ENCODE peak calls at places on chromosomes 1 and 21, in nine cellular contexts. X, S, M, T, G, K, P, L and B are unnamed samples.

GRCh38 chr1:96416111-96416595 is 305.4 kb upstream of the PTBP2 start:
- DNase-seq in K (no peak), L (no peak), S (no peak), M (peak), T (no peak), X (peak), P (no peak), G (peak), B (peak)

GRCh38 chr1:221712776-221713431 is 29.0 kb downstream of the DUSP10 start:
- DNase-seq in S (no peak), P (no peak), G (no peak), K (no peak), L (no peak), X (peak), T (no peak), M (no peak), B (no peak)

GRCh38 chr21:14880922-14881321 is 183.9 kb downstream of the NRIP1 start:
- DNase-seq in P (no peak), S (no peak), X (peak), G (no peak), L (no peak), K (no peak), M (no peak), T (no peak), B (peak)

GRCh38 chr1:155070721-155071556 is 7.4 kb downstream of the EFNA4 start:
- DNase-seq in X (peak), S (peak), T (peak), P (no peak), K (peak), G (peak), L (no peak), M (peak), B (peak)

GRCh38 chr1:220189750-220190347 is 82.4 kb downstream of the RAB3GAP2 start:
- DNase-seq in X (peak), G (no peak), L (peak), M (no peak), K (no peak), P (no peak), T (no peak), S (no peak), B (peak)

GRCh38 chr1:221271696-221272095 is 392.5 kb downstream of the HLX start:
- DNase-seq in G (no peak), P (no peak), T (no peak), K (no peak), X (no peak), L (no peak), M (no peak), S (no peak), B (no peak)

GRCh38 chr1:244466724-244467123 is 5.7 kb downstream of the CATSPERE start:
- DNase-seq in M (no peak), G (no peak), P (no peak), L (no peak), S (no peak), X (no peak), K (no peak), T (no peak), B (no peak)

GRCh38 chr1:225710804-225711203 is 57.9 kb upstream of the ENAH start:
- DNase-seq in K (no peak), S (no peak), P (no peak), L (no peak), G (peak), X (peak), T (no peak), M (no peak), B (peak)

GRCh38 chr1:22259581-22260282 is 116.8 kb upstream of the WNT4 start:
- DNase-seq in G (no peak), X (no peak), L (peak), M (no peak), P (peak), T (no peak), K (peak), S (no peak), B (no peak)

GRCh38 chr1:108691128-108691885 is 803 bp upstream of the PRPF38B start:
- DNase-seq in G (no peak), X (no peak), K (no peak), S (no peak), P (no peak), T (no peak), L (no peak), M (no peak), B (no peak)

GRCh38 chr1:20867847-20868246 is 80.7 kb upstream of the HP1BP3 start:
- DNase-seq in P (no peak), T (no peak), K (no peak), S (no peak), L (no peak), G (no peak), M (no peak), X (no peak), B (peak)

GRCh38 chr1:38452246-38452645 is 405.7 kb upstream of the POU3F1 start:
- DNase-seq in M (no peak), P (no peak), L (no peak), T (no peak), K (no peak), X (no peak), G (no peak), S (no peak), B (no peak)

GRCh38 chr1:100612540-100612939 is 74.6 kb downstream of the GPR88 start:
- DNase-seq in K (no peak), M (no peak), T (no peak), X (no peak), S (no peak), P (no peak), G (no peak), L (no peak), B (no peak)

GRCh38 chr1:46394108-46394871 is at the start of gene FAAH:
- DNase-seq in X (peak), L (peak), P (peak), K (peak), G (no peak), T (peak), M (peak), S (peak), B (peak)

GRCh38 chr1:9101510-9102146 is 27.3 kb downstream of the GPR157 start:
- DNase-seq in P (no peak), S (no peak), M (no peak), L (peak), G (no peak), K (no peak), T (no peak), X (peak), B (peak)

GRCh38 chr1:98677288-98677687 is 15.8 kb downstream of the SNX7 start:
- DNase-seq in P (no peak), K (no peak), M (no peak), T (peak), S (no peak), G (no peak), L (peak), X (peak), B (peak)

GRCh38 chr1:62208087-62208486 is 13.4 kb downstream of the L1TD1 start:
- DNase-seq in M (no peak), P (peak), T (no peak), X (no peak), K (peak), G (no peak), S (no peak), L (no peak), B (no peak)

GRCh38 chr1:205232122-205232820 is 4.5 kb downstream of the TMCC2 start:
- DNase-seq in T (no peak), K (no peak), S (no peak), M (no peak), L (no peak), X (no peak), G (no peak), P (no peak), B (no peak)

GRCh38 chr1:234908571-234908970 is 220.1 kb downstream of the TOMM20 start:
- DNase-seq in S (no peak), T (no peak), K (no peak), L (no peak), X (no peak), P (no peak), M (no peak), G (no peak), B (no peak)

GRCh38 chr1:44300882-44301281 is 54.2 kb downstream of the ERI3 start:
- DNase-seq in X (no peak), G (no peak), L (no peak), P (no peak), M (no peak), S (no peak), K (no peak), T (no peak), B (no peak)

GRCh38 chr1:12314328-12314903 is 84.6 kb downstream of the VPS13D start:
- DNase-seq in L (no peak), M (no peak), X (peak), S (no peak), K (no peak), T (no peak), P (no peak), G (no peak), B (peak)

GRCh38 chr1:56481140-56481694 is 98.1 kb downstream of the PLPP3 start:
- DNase-seq in S (no peak), M (no peak), X (no peak), K (no peak), T (no peak), P (no peak), L (no peak), G (no peak), B (no peak)

GRCh38 chr1:52665173-52666020 is 32.4 kb downstream of the SHISAL2A start:
- DNase-seq in L (no peak), G (no peak), M (no peak), X (no peak), K (no peak), P (no peak), T (peak), S (no peak), B (peak)

GRCh38 chr21:39444406-39445145 is 1.0 kb downstream of the LCA5L start:
- DNase-seq in P (no peak), M (no peak), L (no peak), K (no peak), T (no peak), X (peak), S (no peak), G (no peak), B (peak)

GRCh38 chr21:43639470-43640178 is 19.7 kb downstream of the HSF2BP start:
- DNase-seq in P (no peak), X (peak), G (no peak), T (no peak), K (no peak), S (no peak), L (no peak), M (no peak), B (peak)

GRCh38 chr1:232635778-232636356 is 5.9 kb upstream of the SIPA1L2 start:
- DNase-seq in G (no peak), K (no peak), L (no peak), P (no peak), T (no peak), M (no peak), X (peak), S (no peak), B (peak)

DNA sequence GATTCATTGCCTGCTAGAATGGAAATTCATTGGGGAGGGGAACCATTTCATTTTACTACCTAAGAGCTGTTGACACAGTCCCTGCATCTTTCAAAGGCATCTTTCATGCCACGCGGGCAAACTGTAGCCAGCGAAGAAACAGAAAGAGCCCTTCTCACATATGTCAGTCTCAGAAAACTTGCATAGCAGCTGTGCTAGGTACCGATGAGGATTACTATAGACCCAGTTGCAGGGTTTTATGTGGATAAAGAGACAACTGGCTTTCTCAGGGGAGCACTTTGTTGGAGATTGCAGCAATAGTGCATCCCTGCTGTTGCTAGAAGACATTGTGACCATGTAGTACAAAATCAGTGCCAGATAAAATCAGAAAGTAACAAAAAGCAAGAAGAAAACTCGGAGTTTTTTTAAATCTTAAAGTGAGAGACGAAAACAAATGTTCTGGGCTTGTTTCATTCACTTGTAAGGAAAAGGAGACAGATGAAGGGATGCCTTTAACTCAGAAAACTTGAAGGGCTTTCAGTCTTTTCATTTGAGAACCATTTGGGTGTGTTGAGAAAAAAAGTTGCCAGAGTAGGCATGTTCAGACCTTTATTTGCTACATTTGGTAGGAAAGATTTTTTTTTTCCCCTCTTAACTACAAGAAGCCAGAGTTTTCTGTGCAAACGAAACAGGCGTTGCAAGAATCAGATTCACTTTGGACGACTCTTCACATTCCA is 804.1 kb downstream of the USP25 start:
- DNase-seq in S (no peak), X (no peak), T (no peak), M (no peak), P (no peak), K (no peak), G (no peak), L (no peak), B (peak)
- H3K4me3 ChIP-seq in S (peak), X (peak), T (peak), M (peak), P (peak), K (peak), G (no peak), L (no peak), B (peak)

DNA sequence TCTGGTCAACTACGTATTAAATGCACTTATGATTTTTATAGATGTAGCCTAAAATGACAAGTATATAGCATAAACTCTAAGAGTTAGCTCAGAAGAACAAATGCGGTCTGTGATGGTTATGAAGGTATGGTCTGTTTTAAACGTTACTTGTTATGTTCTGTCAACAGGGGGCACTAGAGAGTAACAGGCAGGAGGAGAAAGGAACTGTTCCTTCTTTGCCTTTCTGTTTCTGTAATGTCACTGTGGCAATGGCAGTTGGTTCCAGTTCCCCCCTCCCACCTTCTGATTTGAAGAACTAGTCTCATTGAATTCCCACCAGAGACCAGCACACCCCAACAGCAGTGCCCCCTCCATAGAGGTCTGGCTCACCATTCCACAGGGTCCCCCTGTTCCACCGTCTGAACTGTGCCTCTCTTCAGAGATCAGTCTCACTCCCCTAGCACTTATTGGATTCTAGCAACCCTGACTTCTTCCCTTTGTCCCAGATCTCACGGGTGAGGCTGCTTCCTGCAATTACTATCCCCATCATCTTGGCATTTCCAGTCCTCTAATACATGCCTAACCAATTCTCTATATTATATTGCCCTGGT is 14.0 kb downstream of the KRTAP24-1 start:
- DNase-seq in T (no peak), P (no peak), K (no peak), X (no peak), M (no peak), S (no peak), L (no peak), G (no peak), B (peak)
- TF ChIP-seq CTCF in T (peak), P (no peak), K (no peak), X (no peak), M (no peak), S (no peak), L (peak), G (no peak), B (peak)

GRCh38 chr1:36486088-36486435 is 3.3 kb upstream of the CSF3R start:
- DNase-seq in P (no peak), M (no peak), S (no peak), G (no peak), K (no peak), L (no peak), T (no peak), X (no peak), B (no peak)
- H3K4me3 ChIP-seq in P (no peak), M (no peak), S (no peak), G (no peak), K (no peak), L (no peak), T (no peak), X (no peak), B (no peak)

DNA sequence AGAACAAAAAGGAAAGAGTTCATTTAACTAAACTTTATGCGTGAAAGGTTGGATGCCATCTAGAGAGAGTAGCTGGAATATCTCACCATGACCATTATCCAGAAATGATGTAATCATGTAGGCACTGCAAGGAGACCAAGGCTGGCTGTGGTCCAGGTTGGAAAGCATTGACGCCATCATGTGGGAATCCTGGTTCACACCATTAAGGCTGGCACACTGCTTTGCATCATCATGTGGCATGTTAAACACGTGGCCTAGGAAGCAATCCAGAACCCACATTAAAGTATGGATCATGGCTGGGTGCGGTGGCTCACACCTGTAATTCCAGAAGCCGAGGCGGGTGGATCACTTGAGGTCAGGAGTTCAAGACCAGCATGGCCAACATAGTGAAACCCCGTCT is 4.3 kb downstream of the ADAMTS1 start:
- DNase-seq in S (no peak), X (peak), P (no peak), K (no peak), L (no peak), T (peak), G (peak), M (peak), B (peak)
- TF ChIP-seq CTCF in S (no peak), X (peak), P (no peak), K (no peak), L (peak), T (no peak), G (no peak), M (no peak), B (peak)

DNA sequence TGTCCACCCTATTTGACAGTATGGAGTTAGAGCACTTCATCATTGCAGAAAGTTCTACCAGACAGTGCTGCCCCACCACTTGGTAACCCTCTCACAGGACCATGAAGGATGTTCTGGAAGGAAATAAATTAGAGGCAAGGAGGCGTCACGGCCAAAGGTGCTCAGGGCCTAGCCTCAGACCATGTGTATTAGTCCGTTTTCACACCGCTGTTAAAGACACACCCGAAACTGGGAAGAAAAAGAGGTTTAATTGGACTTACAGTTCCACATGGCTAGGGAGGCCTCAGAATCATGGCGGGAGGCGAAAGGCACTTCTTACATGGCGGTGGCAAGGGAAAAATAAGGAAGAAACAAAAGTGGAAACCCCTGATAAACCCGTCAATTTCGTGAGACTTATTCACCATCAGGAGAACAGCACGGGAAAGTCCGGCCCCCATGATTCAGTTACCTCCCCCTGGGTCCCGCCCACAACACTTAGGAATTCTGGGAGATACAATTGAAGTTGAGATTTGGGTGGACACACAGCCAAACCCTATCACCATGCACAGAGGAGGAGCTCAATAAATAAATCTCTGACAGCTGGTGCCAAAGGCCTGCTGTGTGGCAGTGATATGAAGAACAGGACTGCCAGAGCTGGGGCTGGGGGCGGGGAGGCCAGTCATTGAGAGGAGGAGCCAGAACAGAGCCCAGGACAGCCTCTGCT is 75.8 kb downstream of the FHAD1 start:
- DNase-seq in L (peak), M (peak), T (peak), X (no peak), S (no peak), K (peak), G (no peak), P (peak), B (no peak)
- H3K4me3 ChIP-seq in L (peak), M (no peak), T (no peak), X (no peak), S (no peak), K (no peak), G (no peak), P (no peak), B (no peak)

GRCh38 chr1:245802941-245803665 is 648.3 kb downstream of the KIF26B start:
- DNase-seq in S (no peak), L (no peak), P (no peak), M (no peak), T (no peak), G (no peak), K (no peak), X (peak), B (no peak)
- TF ChIP-seq CTCF in S (no peak), L (no peak), P (no peak), M (no peak), T (no peak), G (no peak), K (no peak), X (no peak), B (no peak)

DNA sequence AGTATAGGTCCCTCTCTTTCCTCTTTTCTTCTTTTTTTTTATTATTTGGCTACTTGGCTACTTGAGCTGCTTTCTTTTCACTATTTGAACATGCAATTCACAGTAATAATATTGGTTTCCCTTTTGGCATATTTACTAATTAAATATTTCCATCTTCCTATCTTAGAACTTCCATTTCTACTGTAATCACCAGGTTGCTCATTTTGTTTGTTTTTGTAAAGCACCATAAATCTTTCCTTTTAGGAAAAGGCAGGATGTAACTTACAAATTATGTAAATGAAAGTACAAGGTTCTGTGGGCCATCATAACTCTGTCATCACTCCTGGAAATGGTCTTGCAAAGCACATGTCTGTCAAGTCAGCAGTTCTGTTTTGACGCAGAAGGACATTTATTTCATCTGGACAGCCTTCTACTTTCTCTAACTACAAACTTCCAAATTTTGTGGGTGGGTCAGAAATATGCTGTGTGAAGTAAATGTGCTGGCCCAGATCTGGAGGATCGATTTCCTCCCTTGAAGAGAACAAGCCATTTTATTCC is 71.7 kb upstream of the TNFSF18 start:
- DNase-seq in P (no peak), L (no peak), G (no peak), K (no peak), M (no peak), S (no peak), X (peak), T (no peak), B (peak)
- H3K4me3 ChIP-seq in P (peak), L (no peak), G (no peak), K (peak), M (peak), S (no peak), X (peak), T (no peak), B (no peak)

DNA sequence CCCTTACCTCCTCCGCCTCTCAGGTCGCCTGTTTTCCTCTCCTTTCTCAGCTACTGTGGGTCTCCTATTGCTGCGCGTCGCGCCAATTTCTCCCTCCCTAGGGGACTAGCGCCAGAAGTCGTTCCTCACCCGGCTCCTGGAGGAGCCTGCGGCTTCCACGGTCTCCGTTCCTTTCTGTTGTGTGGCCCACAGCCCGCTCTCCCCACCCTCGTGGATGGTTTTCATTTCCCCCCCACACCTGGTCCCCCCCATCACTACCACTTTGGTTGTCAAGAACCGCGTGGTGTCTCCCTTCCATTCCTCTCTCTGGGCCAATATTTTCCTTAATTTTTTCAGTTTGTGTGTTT is 525 bp downstream of the CNST start:
- DNase-seq in G (no peak), P (no peak), M (no peak), X (peak), S (no peak), K (no peak), L (no peak), T (no peak), B (peak)
- TF ChIP-seq CTCF in G (no peak), P (no peak), M (no peak), X (no peak), S (no peak), K (no peak), L (peak), T (no peak), B (no peak)

GRCh38 chr1:82160903-82161302 is 360.2 kb downstream of the ADGRL2 start:
- DNase-seq in M (no peak), G (no peak), X (no peak), L (no peak), T (no peak), K (no peak), S (no peak), P (no peak), B (no peak)
- H3K4me3 ChIP-seq in M (no peak), G (no peak), X (no peak), L (no peak), T (no peak), K (no peak), S (no peak), P (no peak), B (no peak)